ENCODE peak calls at places on chromosomes 5 and 9, in nine cellular contexts. U is Calu3; C is nephron progenitor cell; L is tibial nerve; G is ELF-1; J is HEK293T; B is iris pigment epithelial cell; A is activated T-helper 1 cell treated with Interleukin-2 at 50 U/mL for 16 hours; S is activated CD8-positive, alpha-beta memory T cell treated with anti-CD3 and anti-CD28 coated beads for 4 hours. T is an unnamed sample.

GRCh38 chr9:33381231-33381791 is 21.1 kb downstream of the AQP7 start:
- DNase-seq in C (peak; percentile 40), U (no peak), J (no peak), S (no peak), B (no peak), G (peak; percentile 91), A (no peak), L (no peak), T (no peak)

GRCh38 chr9:18890372-18890771 is 142.6 kb downstream of the SAXO1 start:
- DNase-seq in C (no peak), A (no peak), G (no peak), U (no peak), J (no peak), L (no peak), S (no peak), B (peak; percentile 86), T (no peak)

GRCh38 chr9:19154135-19154612 is 26.9 kb upstream of the PLIN2 start:
- DNase-seq in L (peak; percentile 34), J (no peak), A (no peak), C (no peak), G (peak; percentile 82), S (no peak), U (no peak), B (peak; percentile 99), T (no peak)

GRCh38 chr5:148910686-148911361 is 84.4 kb downstream of the ADRB2 start:
- DNase-seq in G (no peak), L (peak; percentile 15), S (no peak), B (peak; percentile 19), J (no peak), A (no peak), U (peak; percentile 94), C (no peak), T (no peak)

GRCh38 chr9:128819716-128820664 is 1.7 kb downstream of the ENDOG start:
- DNase-seq in B (no peak), A (no peak), J (no peak), U (no peak), L (no peak), S (no peak), G (peak; percentile 79), C (peak; percentile 17), T (no peak)

GRCh38 chr9:14823800-14824199 is 86.4 kb downstream of the FREM1 start:
- DNase-seq in U (no peak), A (no peak), B (no peak), G (no peak), C (no peak), J (no peak), S (no peak), L (no peak), T (no peak)

GRCh38 chr9:134655591-134656333 is 14.2 kb downstream of the COL5A1 start:
- DNase-seq in B (no peak), C (peak; percentile 7), A (no peak), J (no peak), S (no peak), L (no peak), U (no peak), G (peak; percentile 33), T (no peak)

GRCh38 chr9:31597977-31598376 is 786.5 kb upstream of the ACO1 start:
- DNase-seq in L (no peak), J (no peak), B (peak; percentile 72), S (no peak), G (no peak), C (no peak), A (no peak), U (peak; percentile 68), T (no peak)

GRCh38 chr5:140648132-140648432 is 453 bp downstream of the IK start:
- DNase-seq in J (no peak), G (no peak), S (no peak), L (no peak), U (no peak), A (no peak), C (no peak), B (no peak), T (no peak)

GRCh38 chr9:73565833-73566465 is 414.3 kb downstream of the ANXA1 start:
- DNase-seq in L (no peak), S (no peak), A (no peak), C (peak; percentile 8), G (peak; percentile 49), J (peak; percentile 11), B (peak; percentile 87), U (peak; percentile 41), T (no peak)

GRCh38 chr9:97845130-97845529 is 7.9 kb upstream of the FOXE1 start:
- DNase-seq in J (no peak), A (no peak), C (no peak), U (no peak), G (no peak), B (peak; percentile 22), S (no peak), L (no peak), T (no peak)

GRCh38 chr5:36703245-36703860 is 96.9 kb downstream of the SLC1A3 start:
- DNase-seq in C (no peak), U (no peak), S (no peak), G (no peak), L (no peak), A (no peak), J (no peak), B (no peak), T (no peak)

GRCh38 chr9:137313326-137313920 is 11.4 kb upstream of the NRARP start:
- DNase-seq in B (no peak), A (no peak), S (no peak), U (no peak), C (no peak), G (peak; percentile 6), L (no peak), J (no peak), T (no peak)

GRCh38 chr5:133526368-133526767 is 86.0 kb downstream of the FSTL4 start:
- DNase-seq in B (no peak), A (no peak), J (no peak), S (no peak), C (no peak), U (no peak), L (no peak), G (no peak), T (no peak)

GRCh38 chr9:19104528-19105282 is 2.0 kb upstream of the HAUS6 start:
- DNase-seq in A (no peak), C (no peak), J (no peak), U (no peak), G (no peak), L (no peak), B (no peak), S (no peak), T (peak; percentile 36)

GRCh38 chr9:133477992-133478850 is 678 bp downstream of the SLC2A6 start:
- DNase-seq in U (no peak), S (no peak), J (no peak), C (peak; percentile 45), B (peak; percentile 63), A (no peak), G (peak; percentile 63), L (no peak), T (no peak)

GRCh38 chr5:155728146-155728856 is 598.7 kb upstream of the SGCD start:
- DNase-seq in G (peak; percentile 73), J (no peak), L (peak; percentile 16), S (no peak), A (no peak), B (peak; percentile 43), C (peak; percentile 72), U (no peak), T (peak; percentile 54)

GRCh38 chr9:75855509-75855908 is 35.0 kb upstream of the PCSK5 start:
- DNase-seq in G (no peak), B (peak; percentile 36), S (no peak), A (no peak), C (no peak), J (peak; percentile 29), L (peak; percentile 63), U (peak; percentile 22), T (no peak)

GRCh38 chr9:73132034-73132776 is 19.5 kb upstream of the ANXA1 start:
- DNase-seq in A (peak; percentile 43), G (peak; percentile 33), S (peak; percentile 25), U (peak; percentile 60), J (peak; percentile 52), L (peak; percentile 63), B (peak; percentile 88), C (peak; percentile 32), T (peak; percentile 86)

GRCh38 chr9:2321523-2322148 is 300.0 kb upstream of the VLDLR start:
- DNase-seq in U (no peak), C (no peak), L (no peak), B (no peak), S (no peak), A (no peak), J (no peak), G (no peak), T (no peak)

GRCh38 chr5:21152611-21153010 is 1164.6 kb upstream of the CDH18 start:
- DNase-seq in C (no peak), S (no peak), B (peak; percentile 96), J (no peak), A (no peak), L (no peak), U (peak; percentile 26), G (no peak), T (peak; percentile 16)

GRCh38 chr9:71984388-71985069 is 73.1 kb downstream of the C9orf85 start:
- DNase-seq in L (no peak), J (no peak), S (no peak), B (peak; percentile 65), A (no peak), G (peak; percentile 22), U (no peak), C (no peak), T (no peak)

GRCh38 chr5:13346401-13346800 is 598.1 kb downstream of the DNAH5 start:
- DNase-seq in L (no peak), S (no peak), B (no peak), C (no peak), J (no peak), U (no peak), A (no peak), G (no peak), T (no peak)

GRCh38 chr9:97986466-97986865 is 3.3 kb downstream of the ANP32B start:
- DNase-seq in B (no peak), C (no peak), G (no peak), J (no peak), L (no peak), S (no peak), U (no peak), A (no peak), T (no peak)

GRCh38 chr9:120625222-120625621 is 45.3 kb upstream of the CDK5RAP2 start:
- DNase-seq in G (peak; percentile 4), S (no peak), L (no peak), B (peak; percentile 36), U (no peak), J (no peak), A (no peak), C (no peak), T (no peak)

GRCh38 chr9:107438211-107439030 is 51.1 kb downstream of the KLF4 start:
- DNase-seq in S (no peak), J (no peak), U (no peak), L (no peak), A (no peak), G (peak; percentile 97), B (peak; percentile 29), C (peak; percentile 3), T (no peak)

GRCh38 chr5:38403407-38403806 is 145.0 kb downstream of the EGFLAM start:
- DNase-seq in S (no peak), L (no peak), C (no peak), U (no peak), J (no peak), G (no peak), B (peak; percentile 65), A (no peak), T (no peak)

GRCh38 chr5:97044057-97044456 is 98.4 kb downstream of the LIX1 start:
- DNase-seq in J (peak; percentile 54), G (peak; percentile 89), B (peak; percentile 31), C (peak; percentile 11), U (peak; percentile 39), L (no peak), S (no peak), A (no peak), T (no peak)

GRCh38 chr5:78899922-78900362 is 85.2 kb downstream of the ARSB start:
- DNase-seq in A (no peak), G (peak; percentile 76), B (peak; percentile 60), U (peak; percentile 65), L (no peak), J (peak; percentile 55), S (no peak), C (no peak), T (no peak)